ENCODE peak calls at places on chromosomes 13 and 19, in seven cellular contexts. F, J, M, T, N, O and V are unnamed samples.

GRCh38 chr19:50710094-50710493 is 9.5 kb downstream of the SHANK1 start:
- DNase-seq in F (no peak), J (no peak), M (no peak), T (no peak), N (no peak), O (no peak), V (no peak)

GRCh38 chr19:9917322-9917721 is 19.0 kb downstream of the OLFM2 start:
- DNase-seq in F (peak), J (no peak), M (no peak), T (peak), N (no peak), O (peak), V (peak)

GRCh38 chr13:64917566-64917965 is 2312.6 kb downstream of the PCDH9 start:
- DNase-seq in F (no peak), J (no peak), M (no peak), T (no peak), N (no peak), O (no peak), V (no peak)

GRCh38 chr19:41341669-41342490 is 11.8 kb downstream of the TGFB1 start:
- DNase-seq in F (no peak), J (no peak), M (no peak), T (peak), N (no peak), O (no peak), V (peak)

GRCh38 chr13:25286308-25286968 is 850 bp downstream of the MTMR6 start:
- DNase-seq in F (peak), J (no peak), M (no peak), T (no peak), N (peak), O (peak), V (peak)

GRCh38 chr19:662207-662961 is 630 bp downstream of the RNF126 start:
- DNase-seq in F (peak), J (peak), M (no peak), T (no peak), N (peak), O (peak), V (peak)

GRCh38 chr19:488505-489417 is 7.5 kb upstream of the MADCAM1 start:
- DNase-seq in F (peak), J (peak), M (no peak), T (peak), N (peak), O (peak), V (peak)

GRCh38 chr19:49921871-49922755 is 6.9 kb upstream of the ATF5 start:
- DNase-seq in F (peak), J (no peak), M (no peak), T (no peak), N (no peak), O (peak), V (no peak)

GRCh38 chr19:1089891-1090290 is 5.3 kb downstream of the POLR2E start:
- DNase-seq in F (no peak), J (no peak), M (no peak), T (no peak), N (no peak), O (no peak), V (no peak)

GRCh38 chr19:40251244-40251643 is 24.8 kb upstream of the CCNP start:
- DNase-seq in F (no peak), J (no peak), M (no peak), T (no peak), N (no peak), O (no peak), V (no peak)